ENCODE peak calls at places on chromosome 18, in five cellular contexts. M is A549, P is K562, Y is SK-N-SH, C is HepG2. G is an unnamed sample.

GRCh38 chr18:76445275-76445674 is 49.8 kb downstream of the ZNF516 start:
- DNase-seq in Y (no peak), M (no peak), P (no peak), C (no peak), G (no peak)

GRCh38 chr18:79707239-79707638 is 27.6 kb downstream of the CTDP1 start:
- DNase-seq in M (no peak), P (no peak), Y (no peak), C (no peak), G (no peak)

GRCh38 chr18:79195716-79196683 is 126.8 kb downstream of the ATP9B start:
- DNase-seq in M (no peak), P (no peak), C (no peak), Y (no peak), G (no peak)

GRCh38 chr18:24600076-24600654 is 139.7 kb downstream of the HRH4 start:
- DNase-seq in M (peak), C (peak), Y (peak), P (peak), G (no peak)

GRCh38 chr18:48842259-48843061 is 108.3 kb downstream of the SMAD7 start:
- DNase-seq in Y (no peak), P (peak), M (no peak), C (no peak), G (no peak)

GRCh38 chr18:4270016-4270415 is 185.1 kb downstream of the DLGAP1 start:
- DNase-seq in Y (no peak), C (no peak), M (no peak), P (no peak), G (peak)

GRCh38 chr18:56490942-56491341 is 147.4 kb downstream of the TXNL1 start:
- DNase-seq in Y (no peak), P (no peak), M (no peak), C (no peak), G (no peak)

GRCh38 chr18:50401888-50402287 is 27.0 kb downstream of the SKA1 start:
- DNase-seq in Y (peak), P (peak), C (peak), M (no peak), G (no peak)

GRCh38 chr18:26225022-26225693 is 1.1 kb upstream of the TAF4B start:
- DNase-seq in C (no peak), M (peak), P (no peak), Y (no peak), G (no peak)

GRCh38 chr18:2846241-2846637 is 567 bp upstream of the EMILIN2 start:
- DNase-seq in Y (no peak), P (no peak), M (no peak), C (no peak), G (no peak)

GRCh38 chr18:21740474-21740723 is 193 bp upstream of the MIB1 start:
- DNase-seq in P (peak), M (peak), Y (no peak), C (peak), G (no peak)

GRCh38 chr18:79935925-79936324 is 15.5 kb downstream of the SLC66A2 start:
- DNase-seq in M (no peak), C (no peak), Y (no peak), P (no peak), G (no peak)

GRCh38 chr18:3504637-3505036 is 54.7 kb downstream of the TGIF1 start:
- DNase-seq in P (no peak), Y (no peak), C (no peak), M (no peak), G (no peak)

GRCh38 chr18:75462178-75462832 is 34.8 kb upstream of the SMIM21 start:
- DNase-seq in C (no peak), Y (no peak), P (no peak), M (no peak), G (no peak)

GRCh38 chr18:62741118-62741566 is 25.8 kb downstream of the PHLPP1 start:
- DNase-seq in M (peak), C (peak), P (peak), Y (no peak), G (no peak)

GRCh38 chr18:62281684-62282083 is 43.4 kb upstream of the TNFRSF11A start:
- DNase-seq in C (no peak), Y (no peak), P (no peak), M (no peak), G (no peak)

GRCh38 chr18:64409511-64409910 is 260.6 kb upstream of the LINC00305 start:
- DNase-seq in Y (no peak), P (no peak), C (no peak), M (peak), G (no peak)

GRCh38 chr18:78780719-78781600 is 198.7 kb upstream of the SALL3 start:
- DNase-seq in Y (no peak), M (no peak), P (no peak), C (no peak), G (no peak)

GRCh38 chr18:28541941-28542340 is 365.0 kb upstream of the CDH2 start:
- DNase-seq in P (no peak), M (no peak), C (no peak), Y (peak), G (no peak)

GRCh38 chr18:79971211-79971952 is 6.9 kb downstream of the HSBP1L1 start:
- DNase-seq in C (no peak), Y (no peak), M (no peak), P (no peak), G (no peak)

GRCh38 chr18:75538727-75539126 is 111.2 kb upstream of the SMIM21 start:
- DNase-seq in Y (no peak), C (no peak), M (no peak), P (no peak), G (no peak)

GRCh38 chr18:41113885-41114482 is 841.0 kb upstream of the PIK3C3 start:
- DNase-seq in C (no peak), Y (no peak), P (no peak), M (no peak), G (no peak)

GRCh38 chr18:48806551-48807261 is 144.1 kb downstream of the SMAD7 start:
- DNase-seq in P (no peak), Y (no peak), M (no peak), C (no peak), G (no peak)

GRCh38 chr18:39260565-39260964 is 1695.0 kb upstream of the CELF4 start:
- DNase-seq in M (no peak), Y (no peak), P (no peak), C (no peak), G (no peak)

GRCh38 chr18:3541549-3542386 is 91.8 kb downstream of the TGIF1 start:
- DNase-seq in Y (no peak), P (no peak), M (no peak), C (no peak), G (peak)

GRCh38 chr18:37476182-37476581 is 89.4 kb downstream of the CELF4 start:
- DNase-seq in P (peak), C (peak), Y (peak), M (peak), G (no peak)

GRCh38 chr18:61702007-61702406 is 190.8 kb downstream of the RNF152 start:
- DNase-seq in P (no peak), M (no peak), C (no peak), Y (no peak), G (no peak)

GRCh38 chr18:10422731-10423130 is 31.7 kb upstream of the APCDD1 start:
- DNase-seq in P (no peak), Y (no peak), M (no peak), C (no peak), G (no peak)

GRCh38 chr18:10418836-10419235 is 35.6 kb upstream of the APCDD1 start:
- DNase-seq in C (no peak), Y (no peak), M (no peak), P (no peak), G (no peak)

GRCh38 chr18:10419420-10420103 is 34.9 kb upstream of the APCDD1 start:
- DNase-seq in Y (no peak), P (peak), M (no peak), C (no peak), G (no peak)

GRCh38 chr18:10421859-10422258 is 32.6 kb upstream of the APCDD1 start:
- DNase-seq in M (no peak), P (no peak), C (no peak), Y (no peak), G (no peak)

GRCh38 chr18:10420561-10421352 is 33.7 kb upstream of the APCDD1 start:
- DNase-seq in Y (no peak), M (no peak), P (no peak), C (no peak), G (no peak)
- TF ChIP-seq REST in Y (no peak), M (no peak), P (no peak), C (no peak), G (no peak)

GRCh38 chr18:52822160-52822559 is 482.2 kb downstream of the DCC start:
- DNase-seq in M (no peak), Y (no peak), C (no peak), P (no peak), G (no peak)

GRCh38 chr18:52829876-52830390 is 489.9 kb downstream of the DCC start:
- DNase-seq in M (no peak), P (no peak), C (no peak), Y (no peak), G (no peak)

GRCh38 chr18:52826994-52827393 is 487.0 kb downstream of the DCC start:
- DNase-seq in M (no peak), Y (no peak), C (no peak), P (no peak), G (no peak)
- TF ChIP-seq SMC3 in M (no peak), Y (no peak), C (no peak), P (no peak), G (no peak)

GRCh38 chr18:10379511-10379910 is 74.9 kb upstream of the APCDD1 start:
- DNase-seq in C (no peak), M (no peak), P (no peak), Y (no peak), G (no peak)
- TF ChIP-seq REST in C (no peak), M (no peak), P (no peak), Y (no peak), G (no peak)

DNA sequence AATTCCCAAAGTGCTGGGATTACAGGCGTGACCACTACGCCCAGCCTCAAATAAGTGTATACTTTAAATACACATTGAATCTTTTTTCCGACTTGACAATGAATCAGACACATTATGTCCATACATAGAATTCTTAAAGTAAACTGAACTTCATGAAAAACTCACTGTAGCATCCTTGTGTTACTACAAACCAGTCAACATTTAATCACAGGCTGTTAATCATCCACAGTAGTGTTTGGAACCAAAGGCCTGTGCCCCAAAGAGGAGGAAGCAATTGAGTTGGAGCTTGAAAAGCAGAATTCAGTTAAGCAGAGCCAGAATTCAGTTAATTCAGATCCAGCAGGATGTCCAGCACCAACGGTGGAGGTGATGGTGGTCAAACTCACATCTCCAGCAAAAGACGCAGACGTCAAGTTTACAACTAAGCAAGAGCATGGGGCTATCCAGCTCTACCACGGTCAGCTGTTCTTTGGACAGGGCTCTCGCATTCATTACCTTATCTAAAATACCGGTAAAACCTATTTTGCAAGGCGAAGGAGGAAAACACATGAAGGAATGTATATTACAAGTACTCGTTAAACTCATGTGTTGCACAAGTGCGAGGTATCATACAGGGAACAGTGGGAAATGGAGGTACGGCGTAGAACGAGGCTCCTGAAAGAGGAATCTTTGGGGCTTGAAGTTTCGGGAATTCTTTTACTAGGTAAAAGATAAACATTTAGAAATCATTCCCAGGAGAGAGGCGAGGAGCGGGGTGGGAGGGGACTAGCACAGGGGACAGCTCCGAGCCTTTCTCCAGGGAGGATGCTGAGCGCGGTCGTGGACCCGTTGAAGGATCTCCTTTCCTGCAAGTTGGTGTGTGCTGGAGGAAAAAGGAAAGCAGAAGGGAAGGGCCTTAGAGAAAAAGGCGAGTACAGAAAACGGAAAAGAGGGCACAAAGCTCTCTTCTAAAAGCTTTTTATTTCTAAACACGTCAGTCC is 984 bp downstream of the SLC39A6 start:
- DNase-seq in P (peak), C (peak), Y (peak), M (peak), G (no peak)
- TF ChIP-seq SMC3 in P (no peak), C (no peak), Y (no peak), M (no peak), G (no peak)

GRCh38 chr18:52999633-53000032 is 659.6 kb downstream of the DCC start:
- DNase-seq in M (no peak), Y (no peak), C (no peak), P (no peak), G (no peak)

GRCh38 chr18:52992041-52992440 is 652.0 kb downstream of the DCC start:
- DNase-seq in Y (peak), P (no peak), C (peak), M (peak), G (no peak)

GRCh38 chr18:52991246-52991645 is 651.2 kb downstream of the DCC start:
- DNase-seq in P (no peak), Y (no peak), C (no peak), M (no peak), G (no peak)

GRCh38 chr18:52995875-52996274 is 655.9 kb downstream of the DCC start:
- DNase-seq in M (no peak), P (no peak), Y (no peak), C (no peak), G (no peak)
- TF ChIP-seq REST in M (no peak), P (no peak), Y (no peak), C (no peak), G (no peak)

GRCh38 chr18:5556317-5556974 is 12.6 kb upstream of the EPB41L3 start:
- DNase-seq in P (no peak), C (peak), Y (no peak), M (no peak), G (no peak)
- TF ChIP-seq SMC3 in P (no peak), C (no peak), Y (no peak), M (no peak), G (no peak)

GRCh38 chr18:60322591-60322990 is 50.0 kb downstream of the MC4R start:
- DNase-seq in C (no peak), Y (no peak), P (no peak), M (no peak), G (no peak)
- TF ChIP-seq REST in C (no peak), Y (no peak), P (no peak), M (no peak), G (no peak)

DNA sequence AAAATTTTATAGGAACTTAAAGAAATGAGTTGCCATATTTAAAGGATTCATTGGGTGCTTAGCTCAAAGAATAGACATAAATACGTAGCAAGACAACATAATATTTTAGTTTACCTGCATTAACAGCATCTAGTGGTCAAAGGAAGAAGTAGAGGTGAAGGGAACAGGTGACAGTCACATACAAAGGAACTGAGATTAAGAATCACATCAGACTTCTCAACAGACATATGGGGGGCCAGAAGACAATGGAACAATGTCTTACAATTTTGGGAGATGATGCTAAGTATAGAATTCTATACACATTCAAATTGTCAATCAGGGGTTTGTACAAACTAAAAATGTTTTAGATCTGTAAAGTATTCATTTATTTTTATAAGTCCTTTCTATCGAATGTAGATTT is 38.6 kb upstream of the CCDC102B start:
- DNase-seq in M (no peak), P (no peak), Y (no peak), C (no peak), G (no peak)
- TF ChIP-seq SMC3 in M (no peak), P (no peak), Y (no peak), C (no peak), G (no peak)